ENCODE peak calls at places on chromosomes 11 and 22, in four cellular contexts. A is cardiac muscle cell, H is activated gamma-delta T cell treated with Interleukin-2 at 50 U/mL for 16 hours, E is heart left ventricle. W is an unnamed sample.
A peak's percentile ranks its signal among the peaks of the same experiment; 100 is the strongest.

GRCh38 chr11:69495441-69496201 is 14.2 kb downstream of the LINC01488 start:
- DNase-seq in A (no peak), H (no peak), E (no peak), W (no peak)

GRCh38 chr11:62143727-62144126 is 19.9 kb downstream of the INCENP start:
- DNase-seq in A (no peak), H (no peak), E (no peak), W (no peak)

GRCh38 chr11:18669211-18669593 is 29.4 kb upstream of the TMEM86A start:
- DNase-seq in A (no peak), H (no peak), E (no peak), W (no peak)

GRCh38 chr11:16986434-16987204 is 27.6 kb downstream of the PLEKHA7 start:
- DNase-seq in A (peak; percentile 48), H (peak; percentile 44), E (no peak), W (no peak)

GRCh38 chr11:2535673-2536439 is 91.0 kb downstream of the KCNQ1 start:
- DNase-seq in A (no peak), H (no peak), E (no peak), W (no peak)

GRCh38 chr11:43681543-43681942 is 1.0 kb downstream of the HSD17B12 start:
- DNase-seq in A (peak; percentile 26), H (no peak), E (no peak), W (no peak)

GRCh38 chr11:114598461-114598860 is 2.9 kb upstream of the NXPE4 start:
- DNase-seq in A (no peak), H (no peak), E (no peak), W (no peak)

GRCh38 chr11:102367364-102367763 is 20.4 kb downstream of the BIRC2 start:
- DNase-seq in A (peak; percentile 52), H (no peak), E (no peak), W (no peak)

GRCh38 chr11:34174411-34175041 is 69.1 kb downstream of the NAT10 start:
- DNase-seq in A (peak; percentile 79), H (peak; percentile 75), E (peak; percentile 82), W (peak; percentile 94)

GRCh38 chr11:130737041-130737830 is 179.0 kb downstream of the SNX19 start:
- DNase-seq in A (no peak), H (no peak), E (no peak), W (no peak)

GRCh38 chr22:30045001-30045887 is 35.0 kb upstream of the HORMAD2 start:
- DNase-seq in A (no peak), H (no peak), E (no peak), W (no peak)

GRCh38 chr22:37893583-37893983 is 12.5 kb upstream of the MICALL1 start:
- DNase-seq in A (no peak), H (no peak), E (no peak), W (no peak)

GRCh38 chr22:34427841-34428240 is 507.6 kb upstream of the LARGE1 start:
- DNase-seq in A (no peak), H (no peak), E (no peak), W (no peak)

GRCh38 chr11:121048464-121049233 is 24.7 kb downstream of the TBCEL start:
- DNase-seq in A (no peak), H (no peak), E (no peak), W (no peak)

GRCh38 chr11:87180743-87181142 is 143.0 kb downstream of the TMEM135 start:
- DNase-seq in A (peak; percentile 73), H (no peak), E (no peak), W (no peak)

GRCh38 chr11:123483058-123483457 is 53.0 kb downstream of the GRAMD1B start:
- DNase-seq in A (peak; percentile 28), H (no peak), E (no peak), W (no peak)

GRCh38 chr11:18581825-18582224 is 6.7 kb downstream of the UEVLD start:
- DNase-seq in A (no peak), H (no peak), E (no peak), W (no peak)

GRCh38 chr22:39254122-39254521 is 9.3 kb upstream of the PDGFB start:
- DNase-seq in A (no peak), H (no peak), E (no peak), W (no peak)

GRCh38 chr11:117795726-117796455 is 1.1 kb downstream of the DSCAML1 start:
- DNase-seq in A (no peak), H (no peak), E (no peak), W (no peak)

GRCh38 chr22:40621309-40622151 is 15.0 kb downstream of the MRTFA start:
- DNase-seq in A (no peak), H (no peak), E (no peak), W (no peak)

GRCh38 chr11:123833095-123833494 is 26.9 kb upstream of the OR6M1 start:
- DNase-seq in A (no peak), H (no peak), E (no peak), W (no peak)

GRCh38 chr22:24200616-24201212 is 19.4 kb downstream of the SUSD2 start:
- DNase-seq in A (peak; percentile 78), H (no peak), E (no peak), W (no peak)

GRCh38 chr11:118623291-118623655 is 15.9 kb downstream of the PHLDB1 start:
- DNase-seq in A (peak; percentile 49), H (no peak), E (no peak), W (no peak)

GRCh38 chr11:104333977-104334376 is 170.0 kb upstream of the PDGFD start:
- DNase-seq in A (no peak), H (no peak), E (no peak), W (no peak)

GRCh38 chr11:121086866-121087265 is 14.2 kb upstream of the TECTA start:
- DNase-seq in A (peak; percentile 20), H (no peak), E (no peak), W (no peak)

GRCh38 chr22:50523806-50524663 is 1.4 kb downstream of the SCO2 start:
- DNase-seq in A (no peak), H (no peak), E (no peak), W (peak; percentile 64)

GRCh38 chr11:118530683-118531596 is at the start of gene TMEM25:
- DNase-seq in A (peak; percentile 34), H (peak; percentile 66), E (peak; percentile 64), W (no peak)

GRCh38 chr11:32438346-32438882 is 3.1 kb upstream of the WT1 start:
- DNase-seq in A (no peak), H (no peak), E (no peak), W (no peak)

GRCh38 chr11:125175896-125176575 is 11.5 kb downstream of the PKNOX2 start:
- DNase-seq in A (no peak), H (no peak), E (no peak), W (no peak)

GRCh38 chr11:42085736-42086135 is 626.3 kb upstream of the LRRC4C start:
- DNase-seq in A (no peak), H (no peak), E (no peak), W (no peak)

GRCh38 chr22:27097933-27098332 is 440.5 kb downstream of the MIAT start:
- DNase-seq in A (no peak), H (no peak), E (no peak), W (no peak)

GRCh38 chr11:84608788-84609309 is 1018.3 kb downstream of the DLG2 start:
- DNase-seq in A (no peak), H (no peak), E (no peak), W (no peak)

GRCh38 chr11:113730887-113731726 is 25.0 kb upstream of the TMPRSS5 start:
- DNase-seq in A (peak; percentile 78), H (no peak), E (peak; percentile 20), W (no peak)

GRCh38 chr11:69131644-69132300 is 24.0 kb upstream of the SMIM38 start:
- DNase-seq in A (peak; percentile 80), H (no peak), E (peak; percentile 69), W (peak; percentile 82)

GRCh38 chr22:50529416-50530279 is at the start of gene TYMP:
- DNase-seq in A (no peak), H (peak; percentile 54), E (peak; percentile 83), W (peak; percentile 84)

GRCh38 chr11:61133956-61134662 is 27.1 kb downstream of the VPS37C start:
- DNase-seq in A (no peak), H (no peak), E (no peak), W (no peak)